ENCODE peak calls at places on chromosomes 6 and 20, in seven cellular contexts. X is esophagus squamous epithelium, V is neural crest cell, D is glutamatergic neuron, H is astrocyte of the spinal cord, P is bronchial epithelial cell, I is PC-9. Q is an unnamed sample.

GRCh38 chr6:163759542-163759941 is 345.0 kb downstream of the QKI start:
- DNase-seq in X (no peak), V (no peak), D (no peak), I (no peak), H (no peak), P (peak; percentile 71), Q (no peak)

GRCh38 chr6:98272061-98272460 is 562.3 kb upstream of the POU3F2 start:
- DNase-seq in V (no peak), D (peak; percentile 39), P (no peak), X (no peak), H (no peak), I (no peak), Q (no peak)

GRCh38 chr6:72533601-72534000 is 88.3 kb upstream of the KCNQ5 start:
- DNase-seq in I (no peak), H (no peak), D (no peak), X (no peak), V (no peak), P (no peak), Q (no peak)

GRCh38 chr6:52877168-52877567 is 32.3 kb downstream of the GSTA3 start:
- DNase-seq in H (peak; percentile 92), X (no peak), I (no peak), V (no peak), P (peak; percentile 92), D (no peak), Q (no peak)

GRCh38 chr20:17223553-17223952 is 3.3 kb upstream of the PCSK2 start:
- DNase-seq in V (no peak), D (no peak), I (no peak), X (no peak), H (no peak), P (no peak), Q (no peak)

GRCh38 chr6:111701146-111701545 is 95.5 kb upstream of the TRAF3IP2 start:
- DNase-seq in I (no peak), V (no peak), D (no peak), H (no peak), P (no peak), X (no peak), Q (no peak)

GRCh38 chr6:81594501-81594900 is 158.0 kb downstream of the TENT5A start:
- DNase-seq in D (no peak), X (no peak), I (no peak), V (no peak), P (no peak), H (no peak), Q (no peak)

GRCh38 chr6:13463327-13463717 is 24.1 kb downstream of the GFOD1 start:
- DNase-seq in D (no peak), V (no peak), H (no peak), X (no peak), P (no peak), I (no peak), Q (no peak)

GRCh38 chr6:116444575-116444974 is 16.6 kb upstream of the CALHM6 start:
- DNase-seq in I (no peak), D (no peak), H (no peak), V (no peak), X (no peak), P (no peak), Q (no peak)
- TF ChIP-seq CTCF in I (no peak), D (no peak), H (no peak), V (no peak), X (no peak), P (no peak), Q (no peak)

DNA sequence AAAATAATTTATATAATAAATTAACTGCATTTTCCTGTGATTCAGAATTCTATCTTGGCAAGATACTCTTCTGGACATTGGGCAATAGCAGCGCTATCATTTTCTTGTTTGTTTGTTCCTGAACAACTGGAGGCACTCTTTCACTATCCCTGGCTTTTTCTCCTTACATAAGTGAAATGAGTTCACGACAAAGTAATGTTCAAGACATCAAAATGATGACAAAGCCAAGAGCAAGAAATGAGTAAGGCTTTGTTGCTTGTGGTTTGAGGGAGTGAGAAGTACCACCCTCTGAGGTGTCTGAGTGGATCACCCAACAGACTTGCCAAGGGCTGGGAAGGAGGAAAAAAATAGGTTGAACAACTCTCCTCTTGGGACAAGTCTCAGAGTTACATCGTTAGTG is 466.6 kb upstream of the JAG1 start:
- DNase-seq in V (no peak), H (peak; percentile 87), P (peak; percentile 100), I (no peak), X (no peak), D (no peak), Q (no peak)
- TF ChIP-seq CTCF in V (no peak), H (no peak), P (no peak), I (no peak), X (no peak), D (no peak), Q (no peak)

GRCh38 chr20:14631011-14631410 is 293.6 kb upstream of the FLRT3 start:
- DNase-seq in D (no peak), V (no peak), H (no peak), X (no peak), I (no peak), P (no peak), Q (no peak)

GRCh38 chr20:14632906-14633305 is 295.5 kb upstream of the FLRT3 start:
- DNase-seq in X (no peak), I (no peak), P (no peak), H (no peak), V (no peak), D (no peak), Q (no peak)

GRCh38 chr20:14634666-14635065 is 297.3 kb upstream of the FLRT3 start:
- DNase-seq in H (no peak), I (no peak), P (peak; percentile 83), X (no peak), V (no peak), D (no peak), Q (no peak)

GRCh38 chr20:14637441-14637840 is 300.0 kb upstream of the FLRT3 start:
- DNase-seq in X (no peak), V (no peak), H (no peak), D (no peak), P (no peak), I (no peak), Q (no peak)

DNA sequence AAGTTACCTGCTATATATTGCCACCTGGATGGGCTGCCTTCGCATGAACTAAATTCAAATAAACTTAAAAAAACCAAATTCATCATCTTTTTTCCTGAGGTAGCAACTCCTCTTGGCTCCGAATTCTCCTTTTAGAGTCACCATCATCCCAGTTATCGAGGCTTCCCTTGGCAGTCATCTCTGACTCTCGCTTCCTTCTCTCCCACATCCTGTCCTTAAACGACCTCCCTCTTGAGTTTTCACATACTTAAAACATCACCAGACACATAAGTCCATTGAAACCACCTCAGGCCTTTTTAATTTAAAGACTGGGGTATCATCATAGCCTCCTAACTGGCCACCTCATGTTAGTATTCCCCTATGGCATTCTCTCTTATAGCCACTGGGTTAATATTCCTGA is 296.1 kb upstream of the FLRT3 start:
- DNase-seq in V (no peak), X (no peak), I (no peak), P (no peak), H (no peak), D (no peak), Q (no peak)
- TF ChIP-seq CTCF in V (no peak), X (no peak), I (no peak), P (no peak), H (no peak), D (no peak), Q (no peak)

GRCh38 chr6:44245912-44246662 is 814 bp upstream of the HSP90AB1 start:
- DNase-seq in I (peak; percentile 92), V (peak; percentile 91), X (no peak), H (peak; percentile 87), D (peak; percentile 98), P (peak; percentile 66), Q (peak; percentile 88)
- TF ChIP-seq CTCF in I (peak; percentile 37), V (no peak), X (no peak), H (peak; percentile 16), D (no peak), P (peak; percentile 31), Q (peak; percentile 27)

DNA sequence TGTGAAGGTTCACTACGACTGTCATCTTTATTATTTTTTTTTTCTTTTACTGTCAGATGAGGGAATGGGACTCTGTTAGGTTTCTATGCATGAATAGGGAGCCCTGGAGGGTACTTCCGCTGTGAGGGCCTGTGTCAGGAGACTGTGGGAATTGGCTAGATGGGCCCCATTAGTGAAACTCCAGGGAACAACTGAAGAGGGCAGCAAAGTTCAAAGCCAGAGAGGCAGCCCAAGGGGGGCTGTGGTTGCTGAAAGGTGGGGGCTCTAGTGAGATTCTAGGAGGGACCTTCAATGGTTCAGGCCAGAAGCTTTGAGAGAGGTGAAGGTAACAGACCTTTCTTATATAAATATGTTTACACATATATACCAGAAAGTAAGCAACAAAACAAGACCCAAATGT is 13.2 kb upstream of the EPB41L1 start:
- DNase-seq in I (no peak), D (no peak), P (no peak), H (no peak), V (no peak), X (no peak), Q (no peak)
- TF ChIP-seq CTCF in I (no peak), D (no peak), P (no peak), H (no peak), V (no peak), X (no peak), Q (no peak)

GRCh38 chr20:15058836-15059235 is 721.4 kb upstream of the FLRT3 start:
- DNase-seq in X (no peak), H (no peak), I (no peak), D (no peak), P (no peak), V (no peak), Q (no peak)

GRCh38 chr20:15061955-15062354 is 724.5 kb upstream of the FLRT3 start:
- DNase-seq in I (no peak), D (no peak), H (no peak), P (peak; percentile 54), X (no peak), V (no peak), Q (no peak)

GRCh38 chr20:15060265-15061060 is 723.1 kb upstream of the FLRT3 start:
- DNase-seq in I (no peak), D (no peak), X (no peak), H (no peak), V (no peak), P (peak; percentile 7), Q (no peak)

GRCh38 chr20:15061061-15061430 is 723.6 kb upstream of the FLRT3 start:
- DNase-seq in D (no peak), X (no peak), H (no peak), P (peak; percentile 47), V (no peak), I (no peak), Q (no peak)

GRCh38 chr20:15056231-15056630 is 718.8 kb upstream of the FLRT3 start:
- DNase-seq in H (no peak), X (no peak), P (no peak), D (no peak), V (no peak), I (no peak), Q (no peak)
- TF ChIP-seq CTCF in H (no peak), X (no peak), P (no peak), D (no peak), V (no peak), I (no peak), Q (no peak)

GRCh38 chr6:44052419-44053011 is 74.7 kb downstream of the MRPL14 start:
- DNase-seq in D (no peak), P (no peak), V (no peak), X (no peak), I (no peak), H (peak; percentile 75), Q (no peak)
- TF ChIP-seq CTCF in D (no peak), P (no peak), V (no peak), X (peak; percentile 22), I (no peak), H (no peak), Q (no peak)